ENCODE peak calls at places on chromosomes 4 and X, in six cellular contexts. One of them, this sample, is unnamed.

GRCh38 chr4:86038037-86038436 is 321.8 kb downstream of the MAPK10 start:
- DNase-seq in RPMI7951: no peak
- DNase-seq in GM04504: no peak
- DNase-seq in AG04450: no peak
- DNase-seq in CD4-positive, alpha-beta T cell: no peak
- DNase-seq in NCI-H1105 treated with DMSO at 0.1 percent for 48 hours: no peak
- DNase-seq in this sample: no peak

GRCh38 chr4:34861661-34862060 is 1382.7 kb downstream of the ARAP2 start:
- DNase-seq in RPMI7951: no peak
- DNase-seq in GM04504: no peak
- DNase-seq in AG04450: no peak
- DNase-seq in CD4-positive, alpha-beta T cell: no peak
- DNase-seq in NCI-H1105 treated with DMSO at 0.1 percent for 48 hours: no peak
- DNase-seq in this sample: no peak

GRCh38 chr4:9921326-9921725 is 100.0 kb downstream of the SLC2A9 start:
- DNase-seq in RPMI7951: no peak
- DNase-seq in GM04504: no peak
- DNase-seq in AG04450: no peak
- DNase-seq in CD4-positive, alpha-beta T cell: no peak
- DNase-seq in NCI-H1105 treated with DMSO at 0.1 percent for 48 hours: no peak
- DNase-seq in this sample: no peak

GRCh38 chr4:7740866-7741525 is 198.7 kb downstream of the AFAP1 start:
- DNase-seq in RPMI7951: no peak
- DNase-seq in GM04504: no peak
- DNase-seq in AG04450: no peak
- DNase-seq in CD4-positive, alpha-beta T cell: no peak
- DNase-seq in NCI-H1105 treated with DMSO at 0.1 percent for 48 hours: no peak
- DNase-seq in this sample: no peak

GRCh38 chr4:28723371-28723770 is 1862.7 kb downstream of the STIM2 start:
- DNase-seq in RPMI7951: no peak
- DNase-seq in GM04504: no peak
- DNase-seq in AG04450: no peak
- DNase-seq in CD4-positive, alpha-beta T cell: no peak
- DNase-seq in NCI-H1105 treated with DMSO at 0.1 percent for 48 hours: no peak
- DNase-seq in this sample: no peak

GRCh38 chrX:11665144-11666040 is at the start of gene ARHGAP6:
- DNase-seq in RPMI7951: peak
- DNase-seq in GM04504: peak
- DNase-seq in AG04450: no peak
- DNase-seq in CD4-positive, alpha-beta T cell: no peak
- DNase-seq in NCI-H1105 treated with DMSO at 0.1 percent for 48 hours: peak
- DNase-seq in this sample: peak

GRCh38 chr4:130336585-130337217 is 1240.7 kb downstream of the C4orf33 start:
- DNase-seq in RPMI7951: no peak
- DNase-seq in GM04504: no peak
- DNase-seq in AG04450: no peak
- DNase-seq in CD4-positive, alpha-beta T cell: no peak
- DNase-seq in NCI-H1105 treated with DMSO at 0.1 percent for 48 hours: no peak
- DNase-seq in this sample: peak

GRCh38 chr4:109729155-109729562 is 711 bp downstream of the PLA2G12A start:
- DNase-seq in RPMI7951: no peak
- DNase-seq in GM04504: no peak
- DNase-seq in AG04450: no peak
- DNase-seq in CD4-positive, alpha-beta T cell: no peak
- DNase-seq in NCI-H1105 treated with DMSO at 0.1 percent for 48 hours: peak
- DNase-seq in this sample: no peak

GRCh38 chr4:140595065-140595464 is 26.3 kb upstream of the UCP1 start:
- DNase-seq in RPMI7951: no peak
- DNase-seq in GM04504: no peak
- DNase-seq in AG04450: no peak
- DNase-seq in CD4-positive, alpha-beta T cell: no peak
- DNase-seq in NCI-H1105 treated with DMSO at 0.1 percent for 48 hours: peak
- DNase-seq in this sample: no peak

GRCh38 chr4:144104509-144105130 is 35.9 kb downstream of the GYPA start:
- DNase-seq in RPMI7951: no peak
- DNase-seq in GM04504: no peak
- DNase-seq in AG04450: no peak
- DNase-seq in CD4-positive, alpha-beta T cell: no peak
- DNase-seq in NCI-H1105 treated with DMSO at 0.1 percent for 48 hours: no peak
- DNase-seq in this sample: no peak

GRCh38 chrX:7480721-7481120 is 332.8 kb upstream of the PUDP start:
- DNase-seq in RPMI7951: no peak
- DNase-seq in GM04504: no peak
- DNase-seq in AG04450: no peak
- DNase-seq in CD4-positive, alpha-beta T cell: no peak
- DNase-seq in NCI-H1105 treated with DMSO at 0.1 percent for 48 hours: no peak
- DNase-seq in this sample: no peak

GRCh38 chr4:97507587-97508245 is 635.6 kb downstream of the STPG2 start:
- DNase-seq in RPMI7951: no peak
- DNase-seq in GM04504: no peak
- DNase-seq in AG04450: no peak
- DNase-seq in CD4-positive, alpha-beta T cell: no peak
- DNase-seq in NCI-H1105 treated with DMSO at 0.1 percent for 48 hours: no peak
- DNase-seq in this sample: no peak

GRCh38 chr4:154329268-154329858 is 162.2 kb downstream of the DCHS2 start:
- DNase-seq in RPMI7951: peak
- DNase-seq in GM04504: no peak
- DNase-seq in AG04450: no peak
- DNase-seq in CD4-positive, alpha-beta T cell: no peak
- DNase-seq in NCI-H1105 treated with DMSO at 0.1 percent for 48 hours: no peak
- DNase-seq in this sample: no peak

GRCh38 chr4:35315419-35315818 is 928.9 kb downstream of the ARAP2 start:
- DNase-seq in RPMI7951: no peak
- DNase-seq in GM04504: no peak
- DNase-seq in AG04450: no peak
- DNase-seq in CD4-positive, alpha-beta T cell: no peak
- DNase-seq in NCI-H1105 treated with DMSO at 0.1 percent for 48 hours: no peak
- DNase-seq in this sample: no peak

GRCh38 chrX:109632906-109633504 is 8.0 kb upstream of the KCNE5 start:
- DNase-seq in RPMI7951: peak
- DNase-seq in GM04504: no peak
- DNase-seq in AG04450: no peak
- DNase-seq in CD4-positive, alpha-beta T cell: no peak
- DNase-seq in NCI-H1105 treated with DMSO at 0.1 percent for 48 hours: peak
- DNase-seq in this sample: peak

GRCh38 chr4:98919996-98920395 is 8.9 kb downstream of the EIF4E start:
- DNase-seq in RPMI7951: peak
- DNase-seq in GM04504: no peak
- DNase-seq in AG04450: peak
- DNase-seq in CD4-positive, alpha-beta T cell: no peak
- DNase-seq in NCI-H1105 treated with DMSO at 0.1 percent for 48 hours: no peak
- DNase-seq in this sample: no peak

GRCh38 chr4:140330311-140330900 is 43.0 kb upstream of the SCOC start:
- DNase-seq in RPMI7951: peak
- DNase-seq in GM04504: no peak
- DNase-seq in AG04450: no peak
- DNase-seq in CD4-positive, alpha-beta T cell: no peak
- DNase-seq in NCI-H1105 treated with DMSO at 0.1 percent for 48 hours: peak
- DNase-seq in this sample: peak

GRCh38 chr4:39051454-39051853 is 10.6 kb upstream of the KLHL5 start:
- DNase-seq in RPMI7951: no peak
- DNase-seq in GM04504: no peak
- DNase-seq in AG04450: no peak
- DNase-seq in CD4-positive, alpha-beta T cell: no peak
- DNase-seq in NCI-H1105 treated with DMSO at 0.1 percent for 48 hours: no peak
- DNase-seq in this sample: no peak

GRCh38 chrX:15579778-15580747 is 20.7 kb downstream of the ACE2 start:
- DNase-seq in RPMI7951: peak
- DNase-seq in GM04504: no peak
- DNase-seq in AG04450: no peak
- DNase-seq in CD4-positive, alpha-beta T cell: no peak
- DNase-seq in NCI-H1105 treated with DMSO at 0.1 percent for 48 hours: no peak
- DNase-seq in this sample: no peak

GRCh38 chrX:48046846-48047245 is 24.6 kb downstream of the ZNF630 start:
- DNase-seq in RPMI7951: no peak
- DNase-seq in GM04504: no peak
- DNase-seq in AG04450: no peak
- DNase-seq in CD4-positive, alpha-beta T cell: no peak
- DNase-seq in NCI-H1105 treated with DMSO at 0.1 percent for 48 hours: no peak
- DNase-seq in this sample: no peak

GRCh38 chrX:72536542-72536941 is 36.1 kb downstream of the HDAC8 start:
- DNase-seq in RPMI7951: no peak
- DNase-seq in GM04504: no peak
- DNase-seq in AG04450: no peak
- DNase-seq in CD4-positive, alpha-beta T cell: no peak
- DNase-seq in NCI-H1105 treated with DMSO at 0.1 percent for 48 hours: peak
- DNase-seq in this sample: no peak

GRCh38 chrX:45801554-45801953 is 600.9 kb upstream of the DIPK2B start:
- DNase-seq in RPMI7951: peak
- DNase-seq in GM04504: no peak
- DNase-seq in AG04450: no peak
- DNase-seq in CD4-positive, alpha-beta T cell: no peak
- DNase-seq in NCI-H1105 treated with DMSO at 0.1 percent for 48 hours: peak
- DNase-seq in this sample: no peak

GRCh38 chr4:67393699-67394281 is 151.5 kb downstream of the CENPC start:
- DNase-seq in RPMI7951: peak
- DNase-seq in GM04504: peak
- DNase-seq in AG04450: peak
- DNase-seq in CD4-positive, alpha-beta T cell: no peak
- DNase-seq in NCI-H1105 treated with DMSO at 0.1 percent for 48 hours: peak
- DNase-seq in this sample: peak

GRCh38 chr4:47876784-47877183 is 37.6 kb downstream of the NFXL1 start:
- DNase-seq in RPMI7951: no peak
- DNase-seq in GM04504: no peak
- DNase-seq in AG04450: no peak
- DNase-seq in CD4-positive, alpha-beta T cell: no peak
- DNase-seq in NCI-H1105 treated with DMSO at 0.1 percent for 48 hours: no peak
- DNase-seq in this sample: no peak

GRCh38 chr4:177673980-177674504 is 231.8 kb upstream of the AGA start:
- DNase-seq in RPMI7951: no peak
- DNase-seq in GM04504: no peak
- DNase-seq in AG04450: no peak
- DNase-seq in CD4-positive, alpha-beta T cell: no peak
- DNase-seq in NCI-H1105 treated with DMSO at 0.1 percent for 48 hours: no peak
- DNase-seq in this sample: no peak

GRCh38 chrX:11269006-11269405 is 24.2 kb upstream of the AMELX start:
- DNase-seq in RPMI7951: no peak
- DNase-seq in GM04504: no peak
- DNase-seq in AG04450: no peak
- DNase-seq in CD4-positive, alpha-beta T cell: no peak
- DNase-seq in NCI-H1105 treated with DMSO at 0.1 percent for 48 hours: no peak
- DNase-seq in this sample: no peak

GRCh38 chrX:42119076-42119475 is 195.7 kb upstream of the CASK start:
- DNase-seq in RPMI7951: peak
- DNase-seq in GM04504: peak
- DNase-seq in AG04450: no peak
- DNase-seq in CD4-positive, alpha-beta T cell: no peak
- DNase-seq in NCI-H1105 treated with DMSO at 0.1 percent for 48 hours: peak
- DNase-seq in this sample: no peak

GRCh38 chrX:124641737-124642491 is 295.6 kb downstream of the SH2D1A start:
- DNase-seq in RPMI7951: no peak
- DNase-seq in GM04504: no peak
- DNase-seq in AG04450: no peak
- DNase-seq in CD4-positive, alpha-beta T cell: no peak
- DNase-seq in NCI-H1105 treated with DMSO at 0.1 percent for 48 hours: no peak
- DNase-seq in this sample: no peak

GRCh38 chrX:155957843-155958242 is 39.7 kb upstream of the IL9R start:
- DNase-seq in RPMI7951: no peak
- DNase-seq in GM04504: no peak
- DNase-seq in AG04450: no peak
- DNase-seq in CD4-positive, alpha-beta T cell: no peak
- DNase-seq in NCI-H1105 treated with DMSO at 0.1 percent for 48 hours: no peak
- DNase-seq in this sample: no peak

GRCh38 chr4:40350627-40351227 is 15.6 kb downstream of the CHRNA9 start:
- DNase-seq in RPMI7951: peak
- DNase-seq in GM04504: no peak
- DNase-seq in AG04450: no peak
- DNase-seq in CD4-positive, alpha-beta T cell: no peak
- DNase-seq in NCI-H1105 treated with DMSO at 0.1 percent for 48 hours: no peak
- DNase-seq in this sample: no peak

GRCh38 chr4:164731827-164732474 is 22.0 kb upstream of the SMIM31 start:
- DNase-seq in RPMI7951: peak
- DNase-seq in GM04504: peak
- DNase-seq in AG04450: no peak
- DNase-seq in CD4-positive, alpha-beta T cell: peak
- DNase-seq in NCI-H1105 treated with DMSO at 0.1 percent for 48 hours: peak
- DNase-seq in this sample: peak

GRCh38 chr4:82380344-82380743 is 6.6 kb upstream of the HNRNPD start:
- DNase-seq in RPMI7951: peak
- DNase-seq in GM04504: no peak
- DNase-seq in AG04450: no peak
- DNase-seq in CD4-positive, alpha-beta T cell: no peak
- DNase-seq in NCI-H1105 treated with DMSO at 0.1 percent for 48 hours: no peak
- DNase-seq in this sample: no peak

GRCh38 chr4:105122334-105122733 is 24.3 kb upstream of the TET2 start:
- DNase-seq in RPMI7951: peak
- DNase-seq in GM04504: no peak
- DNase-seq in AG04450: no peak
- DNase-seq in CD4-positive, alpha-beta T cell: no peak
- DNase-seq in NCI-H1105 treated with DMSO at 0.1 percent for 48 hours: no peak
- DNase-seq in this sample: no peak

GRCh38 chrX:130830599-130831346 is 72.2 kb downstream of the ENOX2 start:
- DNase-seq in RPMI7951: no peak
- DNase-seq in GM04504: no peak
- DNase-seq in AG04450: no peak
- DNase-seq in CD4-positive, alpha-beta T cell: no peak
- DNase-seq in NCI-H1105 treated with DMSO at 0.1 percent for 48 hours: no peak
- DNase-seq in this sample: no peak

GRCh38 chrX:80511969-80512760 is 91.9 kb downstream of the TENT5D start:
- DNase-seq in RPMI7951: peak
- DNase-seq in GM04504: no peak
- DNase-seq in AG04450: no peak
- DNase-seq in CD4-positive, alpha-beta T cell: no peak
- DNase-seq in NCI-H1105 treated with DMSO at 0.1 percent for 48 hours: no peak
- DNase-seq in this sample: no peak

GRCh38 chr4:125801924-125802323 is 487.2 kb downstream of the FAT4 start:
- DNase-seq in RPMI7951: no peak
- DNase-seq in GM04504: no peak
- DNase-seq in AG04450: no peak
- DNase-seq in CD4-positive, alpha-beta T cell: no peak
- DNase-seq in NCI-H1105 treated with DMSO at 0.1 percent for 48 hours: no peak
- DNase-seq in this sample: no peak